ENCODE peak calls at places on chromosomes 1 and 21, in seven cellular contexts. One of them, this sample, is unnamed.
A peak's percentile ranks its signal among the peaks of the same experiment; 100 is the strongest.

GRCh38 chr1:21139601-21140000 is 37.1 kb downstream of the EIF4G3 start:
- DNase-seq in GM12865: no peak
- DNase-seq in colonic mucosa: no peak
- DNase-seq in pancreas: no peak
- DNase-seq in AG04450: no peak
- DNase-seq in BJ: no peak
- DNase-seq in cardiac muscle cell: peak; percentile 49
- DNase-seq in this sample: no peak

GRCh38 chr1:10682449-10683365 is 113.7 kb downstream of the CASZ1 start:
- DNase-seq in pancreas: no peak
- DNase-seq in GM12865: no peak
- DNase-seq in AG04450: no peak
- DNase-seq in cardiac muscle cell: no peak
- DNase-seq in BJ: no peak
- DNase-seq in colonic mucosa: no peak
- DNase-seq in this sample: no peak

GRCh38 chr1:156859523-156860112 is 701 bp upstream of the INSRR start:
- DNase-seq in AG04450: no peak
- DNase-seq in cardiac muscle cell: peak; percentile 32
- DNase-seq in colonic mucosa: no peak
- DNase-seq in BJ: no peak
- DNase-seq in GM12865: peak; percentile 52
- DNase-seq in pancreas: no peak
- DNase-seq in this sample: no peak

GRCh38 chr1:14788065-14788464 is 189.6 kb downstream of the KAZN start:
- DNase-seq in GM12865: no peak
- DNase-seq in AG04450: no peak
- DNase-seq in BJ: no peak
- DNase-seq in pancreas: no peak
- DNase-seq in colonic mucosa: no peak
- DNase-seq in cardiac muscle cell: no peak
- DNase-seq in this sample: no peak

GRCh38 chr1:167601442-167602380 is 28.3 kb upstream of the RCSD1 start:
- DNase-seq in pancreas: no peak
- DNase-seq in GM12865: no peak
- DNase-seq in BJ: no peak
- DNase-seq in colonic mucosa: peak; percentile 29
- DNase-seq in cardiac muscle cell: peak; percentile 40
- DNase-seq in AG04450: no peak
- DNase-seq in this sample: no peak

GRCh38 chr1:71365451-71365850 is 284.6 kb upstream of the ZRANB2 start:
- DNase-seq in BJ: no peak
- DNase-seq in GM12865: no peak
- DNase-seq in AG04450: no peak
- DNase-seq in colonic mucosa: no peak
- DNase-seq in cardiac muscle cell: peak; percentile 30
- DNase-seq in pancreas: no peak
- DNase-seq in this sample: no peak

GRCh38 chr1:246151796-246152434 is 355.2 kb downstream of the SMYD3 start:
- DNase-seq in GM12865: no peak
- DNase-seq in pancreas: no peak
- DNase-seq in AG04450: no peak
- DNase-seq in BJ: no peak
- DNase-seq in cardiac muscle cell: no peak
- DNase-seq in colonic mucosa: no peak
- DNase-seq in this sample: no peak

GRCh38 chr1:153680120-153680403 is 1.6 kb downstream of the NPR1 start:
- DNase-seq in BJ: no peak
- DNase-seq in colonic mucosa: no peak
- DNase-seq in cardiac muscle cell: no peak
- DNase-seq in AG04450: no peak
- DNase-seq in GM12865: no peak
- DNase-seq in pancreas: no peak
- DNase-seq in this sample: no peak

GRCh38 chr1:1874901-1875300 is 16.0 kb downstream of the GNB1 start:
- DNase-seq in colonic mucosa: no peak
- DNase-seq in GM12865: no peak
- DNase-seq in AG04450: no peak
- DNase-seq in pancreas: no peak
- DNase-seq in cardiac muscle cell: no peak
- DNase-seq in BJ: no peak
- DNase-seq in this sample: no peak

GRCh38 chr21:45570826-45571601 is 28.8 kb upstream of the SLC19A1 start:
- DNase-seq in pancreas: no peak
- DNase-seq in GM12865: no peak
- DNase-seq in colonic mucosa: no peak
- DNase-seq in AG04450: no peak
- DNase-seq in cardiac muscle cell: no peak
- DNase-seq in BJ: no peak
- DNase-seq in this sample: no peak

GRCh38 chr1:21278898-21279819 is 11.1 kb downstream of the ECE1 start:
- DNase-seq in BJ: no peak
- DNase-seq in AG04450: no peak
- DNase-seq in colonic mucosa: no peak
- DNase-seq in cardiac muscle cell: no peak
- DNase-seq in pancreas: no peak
- DNase-seq in GM12865: no peak
- DNase-seq in this sample: no peak

GRCh38 chr1:198416276-198416675 is 124.2 kb downstream of the ATP6V1G3 start:
- DNase-seq in BJ: peak; percentile 12
- DNase-seq in colonic mucosa: no peak
- DNase-seq in AG04450: peak; percentile 8
- DNase-seq in GM12865: no peak
- DNase-seq in pancreas: no peak
- DNase-seq in cardiac muscle cell: peak; percentile 64
- DNase-seq in this sample: no peak

GRCh38 chr1:80535446-80535845 is 1265.3 kb upstream of the ADGRL2 start:
- DNase-seq in colonic mucosa: no peak
- DNase-seq in BJ: no peak
- DNase-seq in cardiac muscle cell: no peak
- DNase-seq in AG04450: no peak
- DNase-seq in pancreas: no peak
- DNase-seq in GM12865: no peak
- DNase-seq in this sample: no peak

GRCh38 chr21:25871566-25871965 is 136.8 kb downstream of the GABPA start:
- DNase-seq in AG04450: no peak
- DNase-seq in BJ: no peak
- DNase-seq in colonic mucosa: no peak
- DNase-seq in cardiac muscle cell: no peak
- DNase-seq in pancreas: no peak
- DNase-seq in GM12865: peak; percentile 9
- DNase-seq in this sample: no peak

GRCh38 chr1:172496678-172497077 is 36.3 kb upstream of the SUCO start:
- DNase-seq in colonic mucosa: no peak
- DNase-seq in AG04450: no peak
- DNase-seq in BJ: no peak
- DNase-seq in GM12865: no peak
- DNase-seq in cardiac muscle cell: peak; percentile 15
- DNase-seq in pancreas: no peak
- DNase-seq in this sample: no peak

GRCh38 chr1:76379506-76379905 is 305.0 kb downstream of the ST6GALNAC3 start:
- DNase-seq in colonic mucosa: no peak
- DNase-seq in pancreas: no peak
- DNase-seq in AG04450: no peak
- DNase-seq in GM12865: no peak
- DNase-seq in cardiac muscle cell: no peak
- DNase-seq in BJ: no peak
- DNase-seq in this sample: no peak

GRCh38 chr1:43346636-43347035 is 9.0 kb downstream of the MPL start:
- DNase-seq in cardiac muscle cell: no peak
- DNase-seq in BJ: no peak
- DNase-seq in GM12865: no peak
- DNase-seq in AG04450: no peak
- DNase-seq in colonic mucosa: no peak
- DNase-seq in pancreas: no peak
- DNase-seq in this sample: no peak

GRCh38 chr1:203858055-203858454 is 3.3 kb upstream of the SNRPE start:
- DNase-seq in BJ: peak; percentile 60
- DNase-seq in cardiac muscle cell: peak; percentile 53
- DNase-seq in GM12865: no peak
- DNase-seq in AG04450: peak; percentile 63
- DNase-seq in colonic mucosa: no peak
- DNase-seq in pancreas: no peak
- DNase-seq in this sample: peak; percentile 28

GRCh38 chr1:155978973-155979429 is 654 bp upstream of the ARHGEF2 start:
- DNase-seq in GM12865: peak; percentile 69
- DNase-seq in AG04450: no peak
- DNase-seq in cardiac muscle cell: no peak
- DNase-seq in colonic mucosa: peak; percentile 73
- DNase-seq in BJ: no peak
- DNase-seq in pancreas: no peak
- DNase-seq in this sample: no peak

GRCh38 chr1:234553241-234554156 is 56.5 kb downstream of the IRF2BP2 start:
- DNase-seq in BJ: peak; percentile 84
- DNase-seq in GM12865: no peak
- DNase-seq in colonic mucosa: no peak
- DNase-seq in pancreas: no peak
- DNase-seq in AG04450: no peak
- DNase-seq in cardiac muscle cell: peak; percentile 96
- DNase-seq in this sample: peak; percentile 79

GRCh38 chr1:22847709-22848108 is 125.0 kb downstream of the LACTBL1 start:
- DNase-seq in pancreas: no peak
- DNase-seq in GM12865: no peak
- DNase-seq in colonic mucosa: no peak
- DNase-seq in cardiac muscle cell: no peak
- DNase-seq in AG04450: no peak
- DNase-seq in BJ: no peak
- DNase-seq in this sample: no peak
- TF ChIP-seq CTCF in pancreas: no peak
- TF ChIP-seq CTCF in GM12865: no peak
- TF ChIP-seq CTCF in colonic mucosa: no peak
- TF ChIP-seq CTCF in cardiac muscle cell: no peak
- TF ChIP-seq CTCF in AG04450: no peak
- TF ChIP-seq CTCF in BJ: no peak
- TF ChIP-seq CTCF in this sample: no peak

GRCh38 chr1:12052997-12053686 is 10.0 kb upstream of the TNFRSF8 start:
- DNase-seq in cardiac muscle cell: peak; percentile 38
- DNase-seq in AG04450: no peak
- DNase-seq in colonic mucosa: no peak
- DNase-seq in BJ: no peak
- DNase-seq in GM12865: peak; percentile 71
- DNase-seq in pancreas: no peak
- DNase-seq in this sample: no peak
- TF ChIP-seq CTCF in cardiac muscle cell: no peak
- TF ChIP-seq CTCF in AG04450: no peak
- TF ChIP-seq CTCF in colonic mucosa: no peak
- TF ChIP-seq CTCF in BJ: no peak
- TF ChIP-seq CTCF in GM12865: peak; percentile 29
- TF ChIP-seq CTCF in pancreas: no peak
- TF ChIP-seq CTCF in this sample: no peak

GRCh38 chr1:114118351-114118990 is 35.2 kb downstream of the SYT6 start:
- DNase-seq in AG04450: no peak
- DNase-seq in pancreas: no peak
- DNase-seq in colonic mucosa: no peak
- DNase-seq in GM12865: no peak
- DNase-seq in BJ: no peak
- DNase-seq in cardiac muscle cell: no peak
- DNase-seq in this sample: no peak
- TF ChIP-seq CTCF in AG04450: no peak
- TF ChIP-seq CTCF in pancreas: no peak
- TF ChIP-seq CTCF in colonic mucosa: no peak
- TF ChIP-seq CTCF in GM12865: no peak
- TF ChIP-seq CTCF in BJ: no peak
- TF ChIP-seq CTCF in cardiac muscle cell: no peak
- TF ChIP-seq CTCF in this sample: no peak

DNA sequence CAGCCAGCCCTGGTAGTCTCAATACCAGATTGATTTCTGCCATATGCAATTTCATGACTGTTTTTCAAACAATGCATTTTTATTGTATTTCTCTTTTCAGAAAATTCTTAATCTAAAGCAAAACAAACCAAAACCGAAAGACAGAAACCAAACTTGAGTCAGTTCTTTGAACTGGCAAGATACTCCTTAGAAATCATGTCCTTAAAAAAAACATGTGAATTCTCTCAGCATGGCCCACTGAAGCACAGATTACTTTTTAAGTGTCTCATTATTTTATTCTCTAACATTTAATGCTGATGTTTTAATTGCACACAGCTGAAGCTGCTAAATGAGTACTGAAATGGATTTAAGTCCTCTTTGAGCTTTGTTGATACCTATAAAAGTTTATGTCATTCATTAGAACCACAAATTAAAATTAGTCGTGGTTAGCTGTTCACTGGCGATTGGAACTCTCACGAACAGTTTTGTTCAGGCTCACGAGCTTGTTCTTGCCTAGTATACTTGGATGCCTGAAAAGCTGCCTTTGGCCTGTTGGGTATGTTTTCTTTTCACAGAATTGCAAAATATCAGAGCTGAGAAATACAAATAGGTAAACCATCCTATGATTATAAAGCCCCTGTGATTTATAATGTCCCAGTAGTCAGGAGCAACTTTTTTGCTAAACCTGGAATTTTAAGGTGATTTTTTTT is 87.5 kb downstream of the CAMTA1 start:
- DNase-seq in pancreas: no peak
- DNase-seq in BJ: no peak
- DNase-seq in cardiac muscle cell: no peak
- DNase-seq in colonic mucosa: no peak
- DNase-seq in GM12865: peak; percentile 18
- DNase-seq in AG04450: no peak
- DNase-seq in this sample: no peak
- TF ChIP-seq CTCF in pancreas: no peak
- TF ChIP-seq CTCF in BJ: no peak
- TF ChIP-seq CTCF in cardiac muscle cell: no peak
- TF ChIP-seq CTCF in colonic mucosa: no peak
- TF ChIP-seq CTCF in GM12865: no peak
- TF ChIP-seq CTCF in AG04450: no peak
- TF ChIP-seq CTCF in this sample: no peak